ENCODE peak calls at places on chromosomes 16 and 17, in six cellular contexts. I is H9; A is CD4-positive, alpha-beta T cell; K is neural progenitor cell; W is A549; H is fibroblast of pulmonary artery. Z is an unnamed sample.

GRCh38 chr17:79049821-79050220 is 24.8 kb upstream of the ENGASE start:
- DNase-seq in A (no peak), H (no peak), I (no peak), K (no peak), W (no peak), Z (peak)

GRCh38 chr17:81854974-81855774 is 5.2 kb downstream of the P4HB start:
- DNase-seq in W (no peak), H (no peak), I (no peak), A (no peak), K (no peak), Z (no peak)

GRCh38 chr17:50317121-50317520 is 28.8 kb upstream of the XYLT2 start:
- DNase-seq in A (no peak), K (no peak), H (no peak), I (no peak), W (no peak), Z (no peak)

GRCh38 chr17:43334744-43335400 is 63.9 kb upstream of the ARL4D start:
- DNase-seq in I (no peak), K (no peak), H (no peak), A (no peak), W (peak), Z (no peak)

GRCh38 chr17:27354491-27355081 is 60.7 kb downstream of the WSB1 start:
- DNase-seq in I (no peak), A (no peak), K (no peak), W (peak), H (no peak), Z (no peak)

GRCh38 chr17:16480995-16481394 is 11.0 kb downstream of the LRRC75A start:
- DNase-seq in I (no peak), A (no peak), K (no peak), W (no peak), H (no peak), Z (no peak)

GRCh38 chr17:17391575-17392370 is 85.0 kb upstream of the MED9 start:
- DNase-seq in I (no peak), K (no peak), H (no peak), W (peak), A (peak), Z (no peak)

GRCh38 chr17:50547736-50548083 is 736 bp downstream of the SPATA20 start:
- DNase-seq in A (no peak), K (no peak), W (peak), I (no peak), H (no peak), Z (no peak)

GRCh38 chr16:8863594-8864424 is 5.0 kb downstream of the CARHSP1 start:
- DNase-seq in A (no peak), K (peak), H (no peak), I (peak), W (peak), Z (no peak)

GRCh38 chr16:87556941-87557459 is 45.3 kb upstream of the JPH3 start:
- DNase-seq in H (peak), W (no peak), K (no peak), I (no peak), A (no peak), Z (no peak)

GRCh38 chr16:67445441-67445912 is 14.6 kb downstream of the HSD11B2 start:
- DNase-seq in H (no peak), K (no peak), I (no peak), A (no peak), W (no peak), Z (no peak)

GRCh38 chr16:1903845-1904820 is 14.1 kb downstream of the HS3ST6 start:
- DNase-seq in H (peak), W (no peak), A (no peak), K (no peak), I (no peak), Z (no peak)

GRCh38 chr16:49859139-49859947 is 3.4 kb upstream of the ZNF423 start:
- DNase-seq in H (peak), W (no peak), A (no peak), K (no peak), I (peak), Z (no peak)

GRCh38 chr16:77434365-77435239 is at the start of gene ADAMTS18:
- DNase-seq in A (no peak), K (peak), W (no peak), I (peak), H (no peak), Z (no peak)
- TF ChIP-seq CTCF in A (no peak), K (peak), W (no peak), I (peak), H (no peak), Z (no peak)

DNA sequence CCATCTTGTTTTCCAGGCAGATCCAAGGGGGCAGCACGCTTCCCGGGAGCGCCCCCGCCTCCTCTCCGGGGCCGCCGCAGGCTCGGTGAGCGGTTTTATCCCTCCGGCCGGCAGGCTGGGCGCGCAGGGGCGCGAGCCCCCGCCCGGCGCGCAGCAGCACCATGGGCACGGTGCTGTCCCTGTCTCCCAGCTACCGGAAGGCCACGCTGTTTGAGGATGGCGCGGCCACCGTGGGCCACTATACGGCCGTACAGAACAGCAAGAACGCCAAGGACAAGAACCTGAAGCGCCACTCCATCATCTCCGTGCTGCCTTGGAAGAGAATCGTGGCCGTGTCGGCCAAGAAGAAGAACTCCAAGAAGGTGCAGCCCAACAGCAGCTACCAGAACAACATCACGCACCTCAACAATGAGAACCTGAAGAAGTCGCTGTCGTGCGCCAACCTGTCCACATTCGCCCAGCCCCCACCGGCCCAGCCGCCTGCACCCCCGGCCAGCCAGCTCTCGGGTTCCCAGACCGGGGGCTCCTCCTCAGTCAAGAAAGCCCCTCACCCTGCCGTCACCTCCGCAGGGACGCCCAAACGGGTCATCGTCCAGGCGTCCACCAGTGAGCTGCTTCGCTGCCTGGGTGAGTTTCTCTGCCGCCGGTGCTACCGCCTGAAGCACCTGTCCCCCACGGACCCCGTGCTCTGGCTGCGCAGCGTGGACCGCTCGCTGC is 825 bp downstream of the CDK5R1 start:
- DNase-seq in W (peak), I (no peak), H (no peak), K (peak), A (no peak), Z (no peak)
- TF ChIP-seq CTCF in W (no peak), I (no peak), H (no peak), K (no peak), A (no peak), Z (no peak)

DNA sequence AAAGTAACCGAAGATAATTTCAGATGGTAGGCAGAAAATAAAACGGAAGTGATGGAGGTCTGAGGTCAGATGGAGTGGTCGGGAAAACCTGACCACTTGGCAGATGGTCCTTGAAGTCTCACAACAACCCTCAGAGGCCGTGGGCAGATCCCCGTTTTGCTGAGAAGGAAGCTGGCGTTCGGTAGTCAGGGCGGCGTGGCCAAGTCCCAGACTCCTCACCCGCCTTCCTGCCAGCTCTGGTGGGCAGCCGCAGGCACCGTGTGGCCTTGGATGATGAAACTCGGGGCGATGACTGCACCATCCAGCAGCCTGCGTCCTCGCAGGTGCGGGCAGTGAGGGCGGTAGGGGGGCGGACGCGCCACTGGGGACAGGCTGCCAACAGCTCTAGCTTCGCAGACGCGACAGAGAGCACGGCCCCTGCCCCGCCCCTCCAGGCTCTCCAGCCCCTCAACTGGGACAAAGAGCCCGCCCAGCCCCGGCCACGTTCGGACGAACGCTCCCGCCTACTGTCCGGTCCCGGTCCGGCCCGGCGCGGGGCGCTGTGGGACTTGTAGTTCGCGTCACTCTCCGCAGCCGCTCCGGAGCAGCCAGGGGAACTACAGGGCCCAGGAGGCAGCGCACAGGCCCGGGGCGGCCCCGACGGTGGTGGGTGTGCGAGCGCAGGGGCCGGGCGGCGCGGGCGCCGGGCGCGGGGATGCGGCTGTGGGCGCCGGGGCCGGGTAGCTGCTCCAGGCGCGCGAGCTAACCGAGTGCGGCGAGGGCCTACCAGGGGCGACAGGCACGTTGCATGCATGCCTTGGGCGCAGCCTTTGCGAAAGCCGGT is at the start of gene GPT2:
- DNase-seq in A (peak), I (peak), H (peak), W (peak), K (peak), Z (peak)
- TF ChIP-seq CTCF in A (no peak), I (no peak), H (no peak), W (no peak), K (no peak), Z (no peak)

DNA sequence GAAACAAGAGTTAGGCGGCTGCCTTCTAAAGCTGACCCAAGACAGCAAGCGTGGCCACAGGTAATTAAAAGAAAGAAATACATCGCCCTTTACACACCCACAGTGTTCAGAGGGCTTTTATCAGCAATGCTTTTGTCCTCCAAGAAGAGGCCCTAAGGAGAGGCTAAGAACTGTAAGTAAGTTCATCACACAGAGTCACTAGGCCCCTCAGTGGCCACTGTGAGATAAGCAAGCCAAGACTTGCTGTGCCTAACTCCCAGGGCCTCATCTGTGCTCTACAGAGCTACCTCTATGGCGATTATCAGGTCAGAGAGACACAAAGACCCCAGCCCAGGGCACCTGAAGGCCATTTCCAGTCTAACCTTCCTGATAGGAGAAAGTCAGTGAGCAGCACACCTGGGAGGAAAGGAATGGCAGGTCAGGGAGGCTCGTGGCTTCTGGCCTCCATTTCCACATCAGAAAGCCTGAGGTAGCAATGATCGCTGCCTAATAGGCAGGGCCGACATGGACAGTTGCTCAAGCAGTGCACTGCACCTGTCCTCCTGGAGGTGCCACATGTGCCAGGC is 545.2 kb upstream of the CDH11 start:
- DNase-seq in K (peak), W (no peak), I (peak), H (peak), A (no peak), Z (no peak)
- TF ChIP-seq CTCF in K (peak), W (no peak), I (peak), H (peak), A (no peak), Z (no peak)

DNA sequence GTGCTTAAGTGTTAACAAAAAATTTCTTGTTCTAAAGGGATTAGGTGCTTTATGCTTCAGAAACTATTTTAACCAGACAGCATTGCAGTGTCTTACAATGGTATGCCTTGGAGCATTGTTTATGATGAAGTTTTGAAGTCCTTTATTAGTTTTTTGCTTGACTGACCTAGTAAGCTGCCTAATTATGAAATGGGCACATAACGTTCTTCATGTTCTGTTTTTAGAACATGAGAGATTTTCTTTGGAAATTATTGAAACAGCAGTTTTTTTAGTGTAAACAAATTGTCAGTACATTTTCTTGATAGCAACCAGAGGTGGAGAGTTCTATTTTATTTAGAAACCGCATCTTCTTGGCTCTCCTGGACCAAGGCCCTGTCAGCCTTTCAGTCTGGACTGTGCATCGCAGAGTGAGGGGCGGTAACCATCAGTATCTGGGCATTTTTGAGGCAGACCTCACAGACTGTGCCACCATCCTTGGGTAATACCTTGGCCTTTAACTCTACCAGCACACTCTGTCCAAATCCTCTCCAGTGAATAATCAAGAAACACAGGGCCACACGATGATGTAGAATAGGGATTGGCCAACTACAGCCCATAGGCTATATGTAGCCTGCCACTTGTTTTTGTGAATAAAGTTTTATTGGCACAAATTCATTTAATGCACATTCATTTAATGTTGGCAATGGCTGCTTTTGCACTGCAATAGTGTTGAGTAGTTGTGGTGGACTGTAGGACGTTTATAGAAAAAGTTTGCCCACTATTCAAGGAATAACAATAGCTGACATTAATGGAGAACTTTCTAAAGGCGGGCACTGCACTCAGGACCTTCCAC is 81.1 kb downstream of the VPS35L start:
- DNase-seq in I (no peak), H (no peak), W (no peak), K (no peak), A (no peak), Z (no peak)
- TF ChIP-seq CTCF in I (no peak), H (no peak), W (no peak), K (no peak), A (no peak), Z (no peak)

DNA sequence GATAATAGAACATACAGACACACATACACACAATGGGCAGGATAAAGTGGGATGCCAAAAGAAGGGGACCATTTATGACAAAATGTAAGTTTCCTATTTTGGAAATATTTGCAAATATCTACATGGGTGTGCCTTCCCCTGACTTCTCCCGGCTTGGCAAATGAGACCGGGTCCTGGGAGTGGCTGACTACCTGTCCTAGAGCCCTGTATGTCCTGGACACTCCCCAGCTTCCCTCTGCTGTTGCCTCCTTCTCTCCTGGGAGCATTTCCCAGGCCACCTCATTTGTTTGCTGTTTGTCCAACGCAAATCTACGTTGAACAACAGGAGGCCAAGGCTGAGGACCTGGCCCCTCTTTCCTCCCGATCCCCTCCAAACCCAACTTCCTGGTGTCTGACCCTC is 16.9 kb downstream of the PECAM1 start:
- DNase-seq in W (no peak), K (no peak), H (no peak), I (no peak), A (no peak), Z (no peak)
- TF ChIP-seq CTCF in W (no peak), K (no peak), H (no peak), I (no peak), A (no peak), Z (no peak)

GRCh38 chr16:18969050-18969854 is 14.5 kb upstream of the TMC7 start:
- DNase-seq in K (peak), H (peak), W (peak), A (peak), I (peak), Z (peak)

GRCh38 chr16:18969855-18970240 is 13.9 kb upstream of the TMC7 start:
- DNase-seq in W (no peak), K (no peak), A (no peak), I (no peak), H (no peak), Z (no peak)

GRCh38 chr16:18965555-18965954 is 18.2 kb upstream of the TMC7 start:
- DNase-seq in A (no peak), I (no peak), K (no peak), H (no peak), W (no peak), Z (no peak)

DNA sequence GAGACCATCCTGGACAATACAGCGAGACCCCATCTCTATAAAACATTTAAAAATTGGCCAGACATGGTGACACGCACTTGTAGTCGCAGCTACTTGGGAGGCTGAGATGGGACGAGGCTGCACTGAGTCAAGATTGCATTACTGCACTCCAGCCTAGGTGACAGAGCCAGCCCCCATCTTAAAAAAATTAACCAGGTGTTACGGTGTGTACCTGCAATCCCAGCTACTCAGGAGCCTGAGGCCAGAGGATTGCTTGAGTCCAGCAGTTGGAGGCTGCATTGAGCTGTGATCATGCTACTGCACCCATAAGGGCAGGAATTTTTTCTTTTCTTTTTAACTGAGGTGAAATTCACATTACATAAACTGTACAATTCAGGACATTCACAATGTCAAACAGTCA is 16.9 kb upstream of the TMC7 start:
- DNase-seq in H (no peak), K (no peak), W (no peak), A (no peak), I (no peak), Z (no peak)
- TF ChIP-seq CTCF in H (no peak), K (no peak), W (no peak), A (no peak), I (no peak), Z (no peak)

GRCh38 chr17:48996696-48997102 is 486 bp upstream of the IGF2BP1 start:
- DNase-seq in W (no peak), H (no peak), A (no peak), I (no peak), K (no peak), Z (no peak)

GRCh38 chr17:48997103-48997826 is at the start of gene IGF2BP1:
- DNase-seq in A (no peak), I (peak), K (peak), H (peak), W (peak), Z (no peak)

GRCh38 chr17:49000943-49001342 is 3.8 kb downstream of the IGF2BP1 start:
- DNase-seq in W (no peak), I (no peak), H (no peak), A (no peak), K (no peak), Z (no peak)

GRCh38 chr17:48997827-48998556 is 807 bp downstream of the IGF2BP1 start:
- DNase-seq in H (no peak), A (no peak), W (no peak), I (peak), K (peak), Z (no peak)

DNA sequence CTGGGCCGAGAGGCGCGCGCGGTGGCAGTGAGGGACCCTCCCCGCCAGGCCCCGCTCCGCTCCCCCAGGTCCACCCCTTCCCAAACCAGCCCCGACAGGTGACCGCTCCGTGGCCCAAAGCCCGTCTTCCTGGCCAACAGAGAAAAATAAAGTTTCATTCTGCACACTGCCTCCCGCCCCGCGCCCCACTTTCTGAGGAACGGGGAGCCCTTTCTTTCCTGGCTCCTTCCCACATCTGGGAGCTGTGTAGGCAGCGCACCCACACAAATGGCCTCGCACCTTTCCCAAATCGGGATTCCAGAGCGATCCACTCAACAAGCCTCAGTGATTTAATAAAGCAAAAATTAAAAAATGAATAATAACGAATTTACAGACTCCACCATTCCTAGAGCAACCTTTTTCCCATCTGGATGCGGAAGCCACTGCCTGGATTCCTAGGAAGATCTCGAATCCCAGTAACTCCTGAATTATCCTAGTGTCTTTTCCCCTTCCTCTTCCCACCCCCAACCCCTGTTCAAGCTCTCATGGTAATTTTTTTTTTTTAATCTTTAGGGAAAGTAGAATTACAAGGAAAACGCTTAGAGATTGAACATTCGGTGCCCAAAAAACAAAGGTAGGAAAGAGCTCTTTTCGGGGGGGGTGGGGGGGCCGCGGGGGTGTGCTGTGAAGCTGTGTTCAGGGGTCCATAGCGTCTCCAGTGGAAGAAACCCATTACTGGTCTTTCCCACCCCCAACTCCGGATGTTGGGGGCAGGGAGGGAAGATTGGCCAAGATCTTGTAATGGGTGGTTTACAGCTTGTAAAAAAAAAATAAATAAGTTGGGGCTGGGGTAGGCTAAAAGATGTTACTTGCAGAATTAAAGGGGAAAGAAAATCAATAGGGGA is 1.6 kb downstream of the IGF2BP1 start:
- DNase-seq in I (peak), H (no peak), W (peak), K (peak), A (no peak), Z (no peak)
- TF ChIP-seq CTCF in I (peak), H (no peak), W (no peak), K (peak), A (no peak), Z (no peak)